ENCODE peak calls at places on chromosomes 5 and 9, in nine cellular contexts. J is GM10248, K is ELR, V is M059J, C is heart right ventricle, S is GM18507, O is GM12878, L is endodermal cell, P is choroid plexus epithelial cell. W is an unnamed sample.

GRCh38 chr5:160260881-160261815 is 31.8 kb downstream of the FABP6 start:
- DNase-seq in C (no peak), P (peak; percentile 99), K (peak; percentile 45), S (no peak), L (peak; percentile 68), V (no peak), O (no peak), J (no peak), W (no peak)

GRCh38 chr5:159759791-159760300 is 156.4 kb upstream of the ADRA1B start:
- DNase-seq in O (no peak), L (no peak), K (peak; percentile 37), S (no peak), C (no peak), J (no peak), V (no peak), P (no peak), W (no peak)

GRCh38 chr5:30105186-30105585 is 1088.3 kb upstream of the CDH6 start:
- DNase-seq in J (no peak), K (no peak), C (no peak), V (no peak), L (no peak), P (no peak), O (no peak), S (no peak), W (no peak)

GRCh38 chr9:20358201-20358600 is 264.1 kb downstream of the MLLT3 start:
- DNase-seq in O (no peak), C (no peak), L (no peak), S (no peak), V (peak; percentile 43), K (peak; percentile 53), P (peak; percentile 83), J (no peak), W (no peak)

GRCh38 chr5:103373576-103374472 is 115.3 kb downstream of the MACIR start:
- DNase-seq in J (no peak), S (no peak), V (no peak), L (no peak), P (no peak), C (no peak), K (no peak), O (no peak), W (no peak)

GRCh38 chr9:19186240-19186639 is 44.3 kb upstream of the DENND4C start:
- DNase-seq in L (no peak), O (no peak), P (no peak), V (no peak), S (no peak), J (no peak), K (no peak), C (no peak), W (no peak)

GRCh38 chr5:177429248-177430045 is 3.0 kb downstream of the GRK6 start:
- DNase-seq in P (no peak), O (peak; percentile 72), L (peak; percentile 43), K (no peak), V (no peak), J (peak; percentile 76), C (peak; percentile 50), S (no peak), W (peak; percentile 83)

GRCh38 chr5:132258102-132259060 is 885 bp downstream of the PDLIM4 start:
- DNase-seq in V (peak; percentile 46), O (no peak), K (peak; percentile 75), C (no peak), P (peak; percentile 64), J (no peak), L (peak; percentile 67), S (no peak), W (peak; percentile 17)

GRCh38 chr9:33233659-33234335 is 6.2 kb upstream of the SPINK4 start:
- DNase-seq in C (no peak), S (no peak), K (peak; percentile 97), P (peak; percentile 87), V (peak; percentile 99), O (no peak), L (no peak), J (no peak), W (no peak)

GRCh38 chr5:4022991-4023390 is 427.4 kb downstream of the IRX1 start:
- DNase-seq in V (no peak), K (no peak), C (peak; percentile 50), L (no peak), P (no peak), O (no peak), J (no peak), S (no peak), W (no peak)

GRCh38 chr5:148205044-148205813 is 2.4 kb downstream of the SPINK6 start:
- DNase-seq in O (no peak), P (no peak), C (no peak), S (no peak), J (no peak), K (no peak), V (no peak), L (no peak), W (no peak)

GRCh38 chr9:72856985-72857631 is 95.7 kb downstream of the ALDH1A1 start:
- DNase-seq in P (peak; percentile 86), O (no peak), V (peak; percentile 66), C (no peak), S (no peak), K (peak; percentile 70), L (peak; percentile 63), J (peak; percentile 31), W (peak; percentile 33)

GRCh38 chr5:94432499-94432898 is 185.9 kb downstream of the KIAA0825 start:
- DNase-seq in K (no peak), J (no peak), O (no peak), C (no peak), S (no peak), P (peak; percentile 79), L (no peak), V (peak; percentile 8), W (no peak)

GRCh38 chr5:126506079-126506478 is 82.9 kb downstream of the GRAMD2B start:
- DNase-seq in V (no peak), L (no peak), J (no peak), O (no peak), C (no peak), S (no peak), K (no peak), P (no peak), W (no peak)

GRCh38 chr9:93678199-93679019 is 102.0 kb downstream of the PHF2 start:
- DNase-seq in O (no peak), S (no peak), V (no peak), L (peak; percentile 34), C (no peak), P (no peak), J (no peak), K (no peak), W (no peak)

GRCh38 chr5:167051369-167051768 is 1240.1 kb upstream of the WWC1 start:
- DNase-seq in O (no peak), L (no peak), C (no peak), V (no peak), S (no peak), P (no peak), J (no peak), K (no peak), W (no peak)